ENCODE peak calls at places on chromosomes 2 and 18, in six cellular contexts. U is GM12878, E is HepG2, F is K562, T is H1, H is WTC11. Y is an unnamed sample.

GRCh38 chr18:68441241-68441640 is 273.7 kb downstream of the TMX3 start:
- DNase-seq in T (no peak), F (no peak), U (no peak), H (no peak), E (no peak), Y (no peak)

GRCh38 chr2:235263205-235264120 is 230.4 kb upstream of the AGAP1 start:
- DNase-seq in T (peak), F (peak), E (peak), H (no peak), U (no peak), Y (peak)

GRCh38 chr2:68251187-68251854 is 1.0 kb downstream of the PPP3R1 start:
- DNase-seq in F (peak), T (peak), E (peak), U (peak), H (peak), Y (peak)

GRCh38 chr2:8477511-8478132 is 204.2 kb upstream of the ID2 start:
- DNase-seq in E (no peak), U (peak), T (no peak), H (no peak), F (no peak), Y (no peak)

GRCh38 chr2:43265006-43265770 is 38.8 kb upstream of the ZFP36L2 start:
- DNase-seq in H (no peak), E (no peak), F (no peak), U (no peak), T (no peak), Y (no peak)

GRCh38 chr2:137117385-137117784 is 352.0 kb downstream of the THSD7B start:
- DNase-seq in H (no peak), E (peak), U (no peak), F (no peak), T (no peak), Y (no peak)

GRCh38 chr2:142877265-142877756 is at the start of gene KYNU:
- DNase-seq in E (peak), F (peak), T (no peak), U (no peak), H (no peak), Y (no peak)

GRCh38 chr2:219836647-219837177 is 209.3 kb downstream of the SLC4A3 start:
- DNase-seq in F (no peak), H (no peak), E (peak), T (no peak), U (no peak), Y (no peak)

DNA sequence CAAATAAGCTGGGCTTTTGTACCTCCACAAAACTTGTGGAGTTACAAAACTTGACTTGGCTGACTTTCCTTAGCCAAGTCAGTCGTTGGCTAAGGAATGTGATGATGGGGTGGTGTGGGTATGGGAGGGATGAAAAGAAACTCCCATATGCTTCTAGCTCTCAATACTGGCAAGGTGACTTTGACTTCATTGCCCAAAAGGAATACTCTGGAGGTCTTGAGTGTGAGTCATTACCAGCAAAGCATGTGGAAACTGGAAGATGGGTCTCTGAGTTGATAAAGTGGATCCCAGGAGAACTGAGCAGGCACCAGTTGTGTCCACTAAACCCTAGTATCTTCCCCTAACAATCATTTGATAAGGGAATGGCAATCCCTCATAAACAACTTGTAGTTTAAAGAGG is 226.7 kb downstream of the GULP1 start:
- DNase-seq in U (no peak), T (no peak), E (no peak), F (no peak), H (no peak), Y (no peak)
- TF ChIP-seq CREB1 in U (no peak), T (no peak), E (no peak), F (no peak), H (no peak), Y (no peak)

GRCh38 chr2:14673351-14673875 is 40.9 kb downstream of the LRATD1 start:
- DNase-seq in U (no peak), H (no peak), E (no peak), F (no peak), T (no peak), Y (peak)
- TF ChIP-seq CREB1 in U (no peak), H (no peak), E (no peak), F (no peak), T (no peak), Y (no peak)

GRCh38 chr2:176848844-176849243 is 363.8 kb upstream of the HNRNPA3 start:
- DNase-seq in H (no peak), E (no peak), T (no peak), U (no peak), F (no peak), Y (no peak)
- TF ChIP-seq CREB1 in H (no peak), E (no peak), T (no peak), U (no peak), F (no peak), Y (no peak)

DNA sequence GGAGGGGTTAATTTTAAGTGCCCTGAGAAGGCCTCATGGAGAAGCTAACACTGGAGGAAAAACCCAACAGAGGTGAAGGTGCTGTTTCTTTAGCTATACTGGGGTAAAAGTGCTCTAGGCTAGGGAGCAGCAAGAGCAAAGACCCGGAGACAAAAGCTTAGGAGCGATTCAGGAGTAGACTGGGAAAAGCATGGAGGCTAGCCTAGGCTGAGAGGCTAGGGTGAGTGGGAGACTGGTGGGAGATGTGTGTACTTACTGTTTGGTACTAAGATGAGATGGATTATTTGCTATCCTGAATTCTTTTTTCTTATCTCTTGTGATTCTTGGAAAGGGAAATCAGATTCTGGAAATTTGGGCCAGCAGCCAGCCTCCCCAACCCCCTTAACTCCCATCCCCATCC is 2.0 kb downstream of the GIGYF2 start:
- DNase-seq in F (no peak), U (no peak), T (no peak), E (no peak), H (no peak), Y (peak)
- TF ChIP-seq CREB1 in F (no peak), U (no peak), T (no peak), E (peak), H (no peak), Y (no peak)

DNA sequence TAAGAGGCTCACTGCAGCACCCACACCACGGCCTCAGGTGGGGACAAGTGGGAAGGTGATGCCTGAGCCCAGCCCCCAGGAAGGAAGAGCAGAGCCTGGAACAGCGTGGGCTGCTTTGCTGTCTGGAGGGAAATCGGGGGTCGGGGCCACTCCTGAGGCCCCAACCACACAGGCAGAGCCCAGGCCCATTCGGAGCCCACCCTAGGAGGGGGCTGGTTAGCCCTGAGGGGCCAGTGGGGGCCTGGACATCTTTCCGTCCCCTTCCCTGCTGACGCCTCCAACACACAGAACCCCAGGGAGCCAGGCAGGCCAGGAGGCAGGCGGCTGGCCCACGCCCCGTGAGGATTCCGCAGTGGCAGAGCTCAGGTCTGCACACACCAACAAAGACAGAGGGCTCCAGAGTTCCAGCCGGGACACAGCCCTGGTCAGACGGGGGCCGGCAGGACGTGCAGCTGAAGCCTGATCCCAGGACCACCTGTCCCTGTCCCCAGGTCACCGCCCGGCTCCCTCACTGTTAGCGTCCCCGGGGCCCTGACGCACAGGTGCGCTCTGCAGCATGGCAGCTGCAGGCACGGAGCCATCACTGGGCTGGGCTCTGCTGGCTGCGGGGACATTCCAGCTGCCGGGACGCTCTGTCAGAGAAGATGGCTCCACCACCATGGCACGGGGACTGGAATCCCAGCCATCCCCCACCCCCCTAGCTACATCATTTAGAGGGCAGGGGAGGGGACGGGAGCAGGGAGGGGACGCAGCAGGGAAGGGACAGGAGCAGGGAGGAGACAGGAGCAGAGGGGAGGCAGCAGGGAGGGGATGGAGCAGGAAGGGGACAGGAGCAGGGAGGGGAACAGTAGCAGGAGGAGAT is 40.2 kb downstream of the SLC66A2 start:
- DNase-seq in E (no peak), U (no peak), T (no peak), F (no peak), H (no peak), Y (peak)
- TF ChIP-seq CREB1 in E (no peak), U (no peak), T (no peak), F (no peak), H (no peak), Y (no peak)

GRCh38 chr2:23554054-23554697 is 169.2 kb downstream of the KLHL29 start:
- DNase-seq in H (no peak), E (no peak), T (no peak), F (no peak), U (no peak), Y (no peak)

GRCh38 chr2:23553561-23553960 is 168.6 kb downstream of the KLHL29 start:
- DNase-seq in T (no peak), F (no peak), H (no peak), U (no peak), E (no peak), Y (no peak)

GRCh38 chr2:23550553-23550952 is 165.6 kb downstream of the KLHL29 start:
- DNase-seq in E (no peak), T (no peak), U (no peak), F (no peak), H (no peak), Y (no peak)

GRCh38 chr2:23549821-23550535 is 165.0 kb downstream of the KLHL29 start:
- DNase-seq in U (no peak), F (no peak), E (no peak), H (no peak), T (no peak), Y (no peak)

GRCh38 chr2:23551875-23552274 is 166.9 kb downstream of the KLHL29 start:
- DNase-seq in T (no peak), H (no peak), U (no peak), E (no peak), F (no peak), Y (no peak)
- TF ChIP-seq CREB1 in T (no peak), H (no peak), U (no peak), E (no peak), F (no peak), Y (no peak)

DNA sequence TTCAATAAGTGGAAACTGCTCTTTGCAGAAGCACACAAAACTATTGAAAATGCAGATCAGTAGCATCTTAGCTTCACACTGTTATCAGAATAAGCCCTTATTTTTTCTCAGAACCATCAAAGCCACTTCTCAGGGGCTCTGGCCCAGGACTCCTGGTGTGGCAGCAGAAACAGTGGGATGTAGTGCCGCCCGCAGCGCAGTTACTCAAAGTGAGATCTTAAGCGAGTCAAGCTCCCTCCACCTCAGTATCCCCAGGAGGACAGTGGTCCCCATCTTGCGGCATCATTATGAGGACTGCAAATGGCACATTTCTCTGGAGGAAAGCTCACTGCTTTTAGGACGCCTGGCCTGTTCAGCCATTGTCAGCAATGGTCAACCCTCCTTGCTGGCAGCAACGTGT is 60.0 kb downstream of the MBP start:
- DNase-seq in F (no peak), E (no peak), H (no peak), U (no peak), T (no peak), Y (no peak)
- TF ChIP-seq CREB1 in F (no peak), E (no peak), H (no peak), U (no peak), T (no peak), Y (no peak)

DNA sequence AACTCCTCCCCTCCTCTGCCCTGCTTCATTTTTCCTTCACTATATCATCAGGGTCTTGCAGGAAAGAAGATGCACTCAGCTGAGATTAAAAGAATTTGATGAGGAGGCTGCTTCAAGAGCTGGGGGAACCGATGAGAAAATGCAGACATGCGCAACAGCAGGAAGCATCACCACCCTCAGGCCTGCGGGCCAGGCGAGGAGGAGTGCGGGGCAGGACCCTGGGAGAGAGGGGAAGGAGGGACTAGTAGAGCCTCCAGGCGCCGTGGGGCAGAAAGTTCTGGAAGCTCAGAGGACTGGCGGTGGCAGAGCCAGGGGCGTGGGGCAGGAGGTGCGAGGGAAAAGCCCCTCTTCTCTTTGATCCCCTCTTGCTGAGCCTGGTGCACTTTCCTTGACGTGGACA is 108.2 kb downstream of the CD226 start:
- DNase-seq in U (no peak), H (no peak), E (no peak), T (no peak), F (no peak), Y (no peak)
- TF ChIP-seq CREB1 in U (no peak), H (no peak), E (no peak), T (no peak), F (no peak), Y (no peak)